ENCODE peak calls at places on chromosomes 2 and 18, in four cellular contexts. R, J, G and P are unnamed samples.

GRCh38 chr2:86632672-86633071 is 9.0 kb upstream of the RNF103 start:
- DNase-seq in G (no peak), R (no peak), J (no peak), P (no peak)

GRCh38 chr2:238847841-238848565 is at the start of gene TWIST2:
- DNase-seq in J (peak), R (peak), G (peak), P (peak)

GRCh38 chr2:197847666-197848401 is 43.4 kb downstream of the PLCL1 start:
- DNase-seq in R (no peak), G (no peak), J (no peak), P (no peak)

GRCh38 chr2:185862657-185863398 is 124.2 kb downstream of the FSIP2 start:
- DNase-seq in G (no peak), R (no peak), J (no peak), P (no peak)

GRCh38 chr2:83528746-83529145 is 930.3 kb downstream of the SUCLG1 start:
- DNase-seq in G (no peak), R (no peak), J (no peak), P (no peak)

GRCh38 chr18:2114289-2114688 is 457.0 kb downstream of the METTL4 start:
- DNase-seq in J (no peak), R (no peak), G (no peak), P (no peak)

GRCh38 chr2:152099655-152100050 is 809 bp upstream of the CACNB4 start:
- DNase-seq in J (no peak), R (no peak), G (no peak), P (no peak)

GRCh38 chr2:109516445-109517117 is 97.2 kb downstream of the SEPTIN10 start:
- DNase-seq in G (peak), J (no peak), R (no peak), P (no peak)

GRCh38 chr2:157247068-157247407 is 10.5 kb upstream of the GALNT5 start:
- DNase-seq in R (no peak), J (no peak), G (no peak), P (no peak)

GRCh38 chr2:168165418-168165817 is 82.0 kb downstream of the STK39 start:
- DNase-seq in R (no peak), G (peak), J (no peak), P (peak)

GRCh38 chr2:15177103-15177502 is 384.0 kb downstream of the NBAS start:
- DNase-seq in J (no peak), G (peak), R (no peak), P (peak)

GRCh38 chr2:3222636-3223035 is 155.0 kb downstream of the EIPR1 start:
- DNase-seq in J (no peak), R (no peak), G (peak), P (no peak)

GRCh38 chr18:8946046-8946838 is 156.3 kb upstream of the NDUFV2 start:
- DNase-seq in J (no peak), R (no peak), G (peak), P (peak)

GRCh38 chr2:199740111-199740428 is 110.9 kb downstream of the FTCDNL1 start:
- DNase-seq in G (no peak), R (no peak), J (no peak), P (peak)

GRCh38 chr2:53654364-53654763 is 113.2 kb upstream of the CHAC2 start:
- DNase-seq in G (no peak), J (no peak), R (no peak), P (no peak)

GRCh38 chr2:214311031-214311533 is 99.8 kb upstream of the VWC2L start:
- DNase-seq in J (no peak), R (no peak), G (no peak), P (no peak)

GRCh38 chr2:70088508-70089219 is 1.4 kb downstream of the PCBP1 start:
- DNase-seq in R (no peak), G (no peak), J (no peak), P (no peak)

GRCh38 chr2:8003462-8004075 is 678.3 kb upstream of the ID2 start:
- DNase-seq in J (peak), G (peak), R (no peak), P (peak)

GRCh38 chr2:217846321-217846743 is 156.5 kb downstream of the TNS1 start:
- DNase-seq in J (peak), G (no peak), R (no peak), P (no peak)

GRCh38 chr2:140997997-140998396 is 1132.8 kb downstream of the LRP1B start:
- DNase-seq in J (no peak), G (no peak), R (no peak), P (no peak)

GRCh38 chr2:240236217-240237111 is 96.0 kb upstream of the OTOS start:
- DNase-seq in G (no peak), R (no peak), J (peak), P (no peak)

GRCh38 chr2:11364565-11364887 is 20.1 kb upstream of the ROCK2 start:
- DNase-seq in G (no peak), J (no peak), R (no peak), P (no peak)

GRCh38 chr2:9063023-9063606 is 59.6 kb upstream of the MBOAT2 start:
- DNase-seq in G (no peak), R (no peak), J (no peak), P (no peak)

GRCh38 chr2:49251251-49251650 is 96.9 kb upstream of the FSHR start:
- DNase-seq in J (no peak), R (no peak), G (no peak), P (no peak)

GRCh38 chr2:225122007-225122406 is 79.7 kb upstream of the DOCK10 start:
- DNase-seq in J (no peak), G (no peak), R (no peak), P (no peak)

GRCh38 chr2:98569197-98569793 is 39.0 kb downstream of the COA5 start:
- DNase-seq in J (peak), R (no peak), G (peak), P (no peak)

GRCh38 chr2:72028351-72028995 is 119.2 kb downstream of the CYP26B1 start:
- DNase-seq in G (no peak), R (peak), J (no peak), P (no peak)

GRCh38 chr2:141595531-141595930 is 535.3 kb downstream of the LRP1B start:
- DNase-seq in G (no peak), J (no peak), R (no peak), P (no peak)

GRCh38 chr2:8926356-8926755 is 77.1 kb downstream of the MBOAT2 start:
- DNase-seq in R (no peak), G (no peak), J (no peak), P (no peak)

GRCh38 chr2:163698857-163699256 is 37.0 kb downstream of the FIGN start:
- DNase-seq in J (no peak), R (no peak), G (peak), P (no peak)

GRCh38 chr2:28652217-28652616 is 99.4 kb upstream of the PPP1CB start:
- DNase-seq in R (no peak), J (no peak), G (no peak), P (no peak)

GRCh38 chr2:58428553-58429284 is 187.6 kb upstream of the FANCL start:
- DNase-seq in R (no peak), J (no peak), G (no peak), P (no peak)

GRCh38 chr2:228866044-228866443 is 405.0 kb downstream of the PID1 start:
- DNase-seq in R (no peak), G (no peak), J (no peak), P (no peak)

GRCh38 chr2:44100351-44100750 is 68.3 kb upstream of the PPM1B start:
- DNase-seq in J (peak), G (peak), R (no peak), P (peak)

GRCh38 chr2:44103643-44104038 is 65.0 kb upstream of the PPM1B start:
- DNase-seq in G (no peak), J (no peak), R (no peak), P (no peak)

GRCh38 chr2:44102790-44103642 is 65.7 kb upstream of the PPM1B start:
- DNase-seq in J (no peak), R (no peak), G (no peak), P (no peak)

GRCh38 chr2:44098050-44098449 is 70.6 kb upstream of the PPM1B start:
- DNase-seq in R (no peak), G (no peak), J (no peak), P (no peak)

DNA sequence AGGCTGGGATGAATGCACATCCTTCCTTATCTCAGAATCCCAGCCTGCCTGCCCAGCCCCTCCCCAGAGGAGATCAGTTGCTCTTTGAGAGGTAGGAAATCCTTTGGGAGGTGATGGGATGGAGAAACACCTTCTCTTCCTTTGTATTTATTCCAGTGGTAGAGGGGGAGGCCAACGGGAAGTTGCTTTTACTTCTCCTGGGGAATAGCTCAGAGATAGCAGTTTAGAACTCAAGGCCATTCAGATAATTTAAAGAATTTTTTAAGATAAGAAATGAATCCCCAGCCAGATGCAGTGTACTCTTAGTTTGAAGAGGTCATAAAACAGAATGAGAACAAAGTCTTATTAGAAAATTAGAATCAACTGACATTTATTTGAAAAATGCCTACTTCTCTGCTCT is 67.4 kb upstream of the PPM1B start:
- DNase-seq in G (no peak), J (no peak), R (no peak), P (no peak)
- H3K4me3 ChIP-seq in G (no peak), J (no peak), R (no peak), P (no peak)

DNA sequence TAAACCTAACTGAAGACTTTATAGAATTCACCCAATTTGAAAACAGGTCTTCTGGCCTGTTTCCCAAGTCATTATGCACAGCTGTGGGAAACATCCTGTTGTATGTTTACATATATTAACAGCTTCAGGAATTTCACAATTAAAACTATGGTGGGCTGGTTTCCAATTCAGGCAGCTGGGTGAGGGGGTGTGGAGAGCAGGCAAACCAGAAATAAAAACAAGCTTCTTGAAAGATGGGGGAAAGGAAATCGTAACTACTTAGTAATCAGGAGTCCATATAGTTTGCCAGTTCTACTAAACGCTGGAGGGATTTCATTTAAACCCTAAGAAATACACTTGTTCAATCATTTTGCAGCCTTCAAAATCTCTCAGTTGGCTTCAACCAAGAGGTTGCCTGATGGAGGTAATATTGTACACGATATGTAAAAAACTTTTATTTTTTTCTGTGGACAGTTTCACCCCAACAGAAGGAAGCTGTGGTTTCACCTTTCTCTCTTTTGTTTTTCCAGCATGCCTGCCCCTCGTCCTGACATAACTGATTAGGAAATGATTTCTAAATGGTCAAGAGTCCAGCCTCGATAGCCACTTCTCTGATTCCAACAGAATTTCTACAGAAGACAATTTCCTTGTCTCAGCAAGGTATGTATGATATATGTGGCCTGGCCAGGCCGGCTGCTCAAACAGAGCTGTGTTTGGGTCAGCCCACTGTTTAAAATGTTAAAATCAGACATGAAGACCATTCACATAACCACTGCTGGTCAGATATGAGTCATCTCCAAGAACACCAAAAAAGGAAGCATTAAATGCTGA is 22.6 kb downstream of the ATP8B1 start:
- DNase-seq in G (peak), R (no peak), J (no peak), P (peak)
- H3K4me3 ChIP-seq in G (no peak), R (peak), J (no peak), P (peak)

DNA sequence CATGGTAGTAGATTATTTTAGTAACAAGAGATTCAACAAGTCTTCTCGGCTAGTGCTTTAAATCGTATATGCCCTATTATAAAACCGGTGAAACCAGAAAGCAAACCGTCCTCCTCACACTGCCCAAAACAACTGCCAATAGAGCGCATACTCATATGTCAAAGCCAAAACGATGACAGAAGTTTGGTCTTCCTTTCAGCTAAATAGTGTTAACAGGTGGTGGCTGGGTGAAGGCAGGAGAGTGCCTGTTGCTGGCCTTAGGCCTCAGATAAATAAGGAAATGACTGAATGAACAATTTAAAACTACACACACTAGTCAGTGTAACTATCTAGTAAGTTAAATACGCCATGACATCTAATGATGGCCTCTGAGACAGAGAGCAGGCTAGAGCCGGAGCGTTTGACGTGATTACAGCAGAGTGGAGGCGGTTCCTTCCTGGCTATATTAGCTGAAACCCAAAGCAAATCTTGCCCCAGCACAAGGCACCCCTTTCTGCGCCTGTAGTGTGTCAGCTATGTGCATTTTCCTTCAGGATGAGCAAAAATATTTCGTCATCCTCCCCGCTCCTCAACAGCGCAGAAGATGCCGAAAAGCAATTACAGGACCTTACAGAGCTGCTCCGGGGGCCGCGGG is 1.6 kb downstream of the LONRF2 start:
- DNase-seq in R (no peak), G (no peak), J (no peak), P (no peak)
- H3K4me3 ChIP-seq in R (peak), G (no peak), J (peak), P (no peak)

DNA sequence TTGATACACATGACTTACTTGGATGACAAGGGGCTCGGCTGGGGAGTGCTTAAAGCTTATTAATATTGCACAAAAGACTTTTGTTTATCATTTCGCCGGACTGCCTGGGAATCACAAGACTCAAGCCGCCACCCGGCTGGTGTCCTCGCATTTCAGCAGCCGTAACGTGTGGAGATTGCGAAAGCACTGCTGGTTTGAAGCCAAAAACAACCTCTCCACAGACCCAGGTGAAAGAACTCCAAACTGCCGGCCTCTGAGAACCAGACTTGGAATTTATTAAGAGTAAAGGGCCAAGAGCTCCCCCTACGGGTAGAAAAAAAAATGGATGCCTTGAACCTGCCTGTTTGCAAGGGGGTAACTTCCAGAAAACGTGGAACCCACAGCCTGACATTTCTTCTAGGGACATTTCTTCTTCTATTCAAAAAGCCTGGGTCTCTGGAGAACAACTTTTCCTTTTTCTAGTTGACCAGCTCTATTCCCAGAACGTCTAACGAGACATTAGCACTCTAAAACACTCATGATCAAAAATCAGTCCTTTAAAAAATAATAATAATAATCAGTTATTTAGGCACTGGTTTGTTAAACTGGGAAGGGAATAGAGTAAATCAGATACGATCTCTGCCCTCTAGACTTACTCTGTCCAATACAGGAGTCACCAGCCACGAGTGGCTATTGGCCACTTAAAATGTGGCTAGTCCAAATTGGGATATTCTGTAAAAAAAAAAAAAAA is 216.3 kb downstream of the C1D start:
- DNase-seq in G (peak), R (peak), J (peak), P (peak)
- H3K4me3 ChIP-seq in G (peak), R (peak), J (peak), P (no peak)

GRCh38 chr2:42096869-42097591 is 49.2 kb downstream of the PKDCC start:
- DNase-seq in J (peak), R (no peak), G (no peak), P (no peak)
- H3K4me3 ChIP-seq in J (no peak), R (no peak), G (no peak), P (no peak)

DNA sequence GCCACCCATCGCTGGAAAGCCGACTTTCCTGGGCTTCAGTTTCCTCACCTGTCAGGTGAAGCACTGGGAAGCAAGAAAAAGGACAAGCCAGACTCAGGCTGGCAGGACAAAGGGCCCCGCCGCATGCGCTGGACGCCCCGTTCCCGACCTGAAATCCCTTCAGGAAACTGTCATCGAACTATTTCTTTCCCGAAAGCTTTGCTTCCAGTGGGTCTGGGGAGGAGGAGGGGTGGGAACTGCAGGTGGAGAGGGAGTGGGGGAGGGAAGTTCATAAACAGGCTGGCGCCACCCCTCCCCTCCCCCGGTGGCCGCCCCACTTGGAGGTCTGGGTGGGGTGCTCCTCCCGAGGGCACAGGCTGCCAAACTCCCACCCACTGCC is 102.2 kb downstream of the FOXI3 start:
- DNase-seq in J (no peak), R (no peak), G (no peak), P (no peak)
- H3K4me3 ChIP-seq in J (peak), R (no peak), G (no peak), P (no peak)

DNA sequence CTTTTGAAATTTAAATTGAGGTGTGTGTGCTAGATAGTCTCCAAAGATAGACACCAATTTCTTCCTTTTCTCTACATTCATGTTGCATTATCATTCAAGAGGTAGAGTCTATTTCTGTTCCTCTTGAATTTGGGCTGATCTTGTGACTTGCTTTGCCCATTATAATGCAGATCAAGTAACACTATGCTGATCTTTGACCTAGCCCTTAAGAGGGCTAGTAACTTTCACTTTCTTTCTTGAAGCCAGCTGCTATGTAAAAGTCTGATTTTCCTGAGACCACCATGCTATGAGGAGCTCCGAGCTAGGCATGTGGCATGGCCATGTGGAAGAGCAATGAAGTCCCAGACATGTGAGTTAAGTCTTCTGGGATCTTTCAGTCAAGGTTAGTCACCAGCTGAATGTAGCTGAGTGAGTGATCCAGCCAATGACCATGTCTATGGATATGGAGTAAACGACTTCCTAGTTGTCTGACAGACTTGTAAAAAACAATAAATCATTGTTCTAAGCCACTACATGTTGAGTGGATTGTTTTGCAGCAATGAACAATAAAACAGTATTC is 189.4 kb upstream of the CWC22 start:
- DNase-seq in J (no peak), G (no peak), R (no peak), P (no peak)
- H3K4me3 ChIP-seq in J (no peak), G (no peak), R (no peak), P (no peak)

GRCh38 chr2:236572482-236572881 is 2.9 kb downstream of the ACKR3 start:
- DNase-seq in G (no peak), R (no peak), J (peak), P (no peak)
- H3K4me3 ChIP-seq in G (no peak), R (peak), J (peak), P (no peak)

DNA sequence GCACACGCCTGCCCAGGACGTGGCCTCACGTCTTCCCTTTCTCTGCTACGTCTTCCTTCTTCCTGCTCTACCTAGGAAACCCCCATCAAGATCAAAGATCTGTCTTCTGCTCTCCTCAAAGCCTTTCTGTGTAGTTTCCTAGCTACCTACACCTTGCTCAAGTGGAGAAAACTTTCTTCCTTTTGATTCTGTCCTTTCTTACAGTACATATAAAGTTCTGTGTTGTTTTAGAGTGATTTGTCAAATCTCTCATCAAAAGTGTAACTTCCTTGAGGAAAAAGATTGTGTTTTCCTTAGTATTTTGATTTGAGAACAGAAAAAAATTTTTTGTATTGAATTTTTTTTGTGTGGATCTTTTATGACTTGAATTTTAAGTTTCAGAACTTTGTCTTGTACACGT is 17.8 kb downstream of the SETBP1 start:
- DNase-seq in R (no peak), J (no peak), G (no peak), P (no peak)
- H3K4me3 ChIP-seq in R (no peak), J (no peak), G (no peak), P (no peak)